ENCODE peak calls at places on chromosome 18, in five cellular contexts. Q is ELR; R is activated T-cell treated with anti-CD3 and anti-CD28 coated beads, Interleukin-2, amount 50 U/mL, for 1 hour; N is T-helper 2 cell; L is AG09319. U is an unnamed sample.

GRCh38 chr18:54532962-54533361 is 58.1 kb upstream of the DYNAP start:
- DNase-seq in Q (no peak), R (no peak), N (no peak), L (no peak), U (no peak)

GRCh38 chr18:36757081-36757480 is 71.7 kb downstream of the TPGS2 start:
- DNase-seq in Q (peak), R (no peak), N (no peak), L (peak), U (peak)

GRCh38 chr18:49447810-49448745 is 12.4 kb downstream of the DYM start:
- DNase-seq in Q (peak), R (no peak), N (no peak), L (no peak), U (no peak)

GRCh38 chr18:60358516-60358915 is 14.1 kb downstream of the MC4R start:
- DNase-seq in Q (peak), R (no peak), N (no peak), L (no peak), U (no peak)

GRCh38 chr18:54957295-54957694 is 2.0 kb downstream of the CCDC68 start:
- DNase-seq in Q (no peak), R (no peak), N (no peak), L (no peak), U (no peak)

GRCh38 chr18:74430811-74431571 is 26.1 kb downstream of the DIPK1C start:
- DNase-seq in Q (no peak), R (no peak), N (no peak), L (no peak), U (no peak)

GRCh38 chr18:362914-363295 is 95.1 kb upstream of the THOC1 start:
- DNase-seq in Q (peak), R (no peak), N (no peak), L (no peak), U (no peak)

GRCh38 chr18:62118324-62118723 is 68.5 kb downstream of the PIGN start:
- DNase-seq in Q (no peak), R (no peak), N (no peak), L (peak), U (no peak)

GRCh38 chr18:13474336-13474735 is 252.0 kb downstream of the FAM210A start:
- DNase-seq in Q (no peak), R (no peak), N (no peak), L (no peak), U (no peak)

GRCh38 chr18:5196253-5197031 is 615 bp downstream of the AKAIN1 start:
- DNase-seq in Q (no peak), R (no peak), N (no peak), L (no peak), U (no peak)

GRCh38 chr18:32349728-32350395 is 120.8 kb downstream of the GAREM1 start:
- DNase-seq in Q (peak), R (no peak), N (no peak), L (peak), U (peak)

GRCh38 chr18:54162431-54162830 is 62.0 kb downstream of the MBD2 start:
- DNase-seq in Q (peak), R (no peak), N (no peak), L (no peak), U (no peak)

GRCh38 chr18:51068111-51068510 is 38.1 kb downstream of the SMAD4 start:
- DNase-seq in Q (peak), R (no peak), N (no peak), L (no peak), U (no peak)

GRCh38 chr18:62436636-62437519 is 85.9 kb upstream of the ZCCHC2 start:
- DNase-seq in Q (peak), R (no peak), N (no peak), L (no peak), U (no peak)

GRCh38 chr18:79275992-79276391 is 119.7 kb upstream of the NFATC1 start:
- DNase-seq in Q (peak), R (no peak), N (no peak), L (no peak), U (no peak)

GRCh38 chr18:45619062-45619825 is 4.0 kb downstream of the SLC14A2 start:
- DNase-seq in Q (no peak), R (no peak), N (no peak), L (no peak), U (no peak)

GRCh38 chr18:51168031-51168742 is 29.3 kb downstream of the MEX3C start:
- DNase-seq in Q (no peak), R (no peak), N (no peak), L (no peak), U (no peak)

U was measured in 8988T.